ENCODE peak calls at places on chromosomes 13 and 19, in eight cellular contexts. H is non-pigmented ciliary epithelial cell; V is GM12865; W is activated T-helper 9 cell treated with anti-CD3 and anti-CD28 coated beads, Interleukin-2, amount 50 U/mL, for 16 hours; Q is Daoy; M is progenitor cell of endocrine pancreas; S is activated CD4-positive, CD25-positive, alpha-beta regulatory T cell treated with anti-CD3 and anti-CD28 coated beads, Interleukin-2, amount 50 U/mL, for 72 hours; O is adrenal gland. I is an unnamed sample.

GRCh38 chr19:46659151-46660007 is 1.6 kb downstream of the DACT3 start:
- DNase-seq in H (no peak), V (no peak), W (no peak), Q (peak), M (no peak), S (no peak), O (no peak), I (peak)

GRCh38 chr13:75850915-75851314 is 214.8 kb downstream of the LMO7 start:
- DNase-seq in H (no peak), V (no peak), W (no peak), Q (no peak), M (no peak), S (no peak), O (no peak), I (no peak)

GRCh38 chr13:87444135-87444534 is 227.0 kb upstream of the SLITRK5 start:
- DNase-seq in H (no peak), V (peak), W (no peak), Q (no peak), M (no peak), S (no peak), O (no peak), I (no peak)

GRCh38 chr13:67351915-67352314 is 121.8 kb upstream of the PCDH9 start:
- DNase-seq in H (no peak), V (no peak), W (no peak), Q (no peak), M (no peak), S (no peak), O (no peak), I (no peak)

GRCh38 chr13:45047394-45048328 is 58.3 kb downstream of the GPALPP1 start:
- DNase-seq in H (no peak), V (peak), W (peak), Q (peak), M (peak), S (peak), O (peak), I (peak)

GRCh38 chr19:51441410-51442390 is 16.6 kb downstream of the SIGLEC8 start:
- DNase-seq in H (no peak), V (peak), W (peak), Q (peak), M (no peak), S (peak), O (peak), I (peak)

GRCh38 chr13:74771964-74772363 is 637.8 kb upstream of the KLF12 start:
- DNase-seq in H (peak), V (no peak), W (no peak), Q (no peak), M (no peak), S (no peak), O (no peak), I (no peak)

GRCh38 chr13:43390101-43390500 is 366.7 kb downstream of the DNAJC15 start:
- DNase-seq in H (no peak), V (no peak), W (no peak), Q (no peak), M (no peak), S (no peak), O (no peak), I (no peak)

GRCh38 chr13:21735621-21736401 is 64.9 kb downstream of the FGF9 start:
- DNase-seq in H (no peak), V (no peak), W (no peak), Q (no peak), M (no peak), S (no peak), O (peak), I (no peak)

GRCh38 chr13:30743319-30744055 is 8.1 kb downstream of the ALOX5AP start:
- DNase-seq in H (peak), V (peak), W (no peak), Q (peak), M (no peak), S (no peak), O (peak), I (no peak)

GRCh38 chr19:50214699-50215543 is 11.5 kb downstream of the MYH14 start:
- DNase-seq in H (no peak), V (no peak), W (no peak), Q (no peak), M (peak), S (no peak), O (no peak), I (no peak)

GRCh38 chr19:3670796-3671679 is 29.2 kb downstream of the PIP5K1C start:
- DNase-seq in H (no peak), V (peak), W (no peak), Q (peak), M (no peak), S (peak), O (peak), I (no peak)

GRCh38 chr19:40831502-40832430 is 18.5 kb downstream of the CYP2A6 start:
- DNase-seq in H (peak), V (no peak), W (no peak), Q (peak), M (no peak), S (no peak), O (peak), I (no peak)

GRCh38 chr13:31775686-31776085 is 36.4 kb downstream of the RXFP2 start:
- DNase-seq in H (no peak), V (no peak), W (no peak), Q (no peak), M (no peak), S (no peak), O (no peak), I (no peak)

GRCh38 chr13:80436571-80437169 is 95.7 kb upstream of the SPRY2 start:
- DNase-seq in H (no peak), V (no peak), W (no peak), Q (no peak), M (no peak), S (no peak), O (no peak), I (no peak)

GRCh38 chr13:80105350-80105749 is 235.6 kb downstream of the SPRY2 start:
- DNase-seq in H (no peak), V (no peak), W (no peak), Q (no peak), M (no peak), S (no peak), O (no peak), I (no peak)

GRCh38 chr19:18683109-18683954 is at the start of gene CRTC1:
- DNase-seq in H (no peak), V (peak), W (peak), Q (peak), M (peak), S (peak), O (peak), I (peak)

GRCh38 chr19:16402076-16402475 is 69.7 kb downstream of the EPS15L1 start:
- DNase-seq in H (no peak), V (no peak), W (no peak), Q (no peak), M (no peak), S (no peak), O (no peak), I (no peak)

GRCh38 chr13:58018865-58019264 is 387.3 kb downstream of the PCDH17 start:
- DNase-seq in H (no peak), V (no peak), W (no peak), Q (no peak), M (no peak), S (no peak), O (no peak), I (no peak)

GRCh38 chr19:43984687-43985000 is 656 bp downstream of the ZNF155 start:
- DNase-seq in H (no peak), V (no peak), W (no peak), Q (no peak), M (no peak), S (no peak), O (peak), I (no peak)

GRCh38 chr13:41402695-41403511 is 54.4 kb upstream of the RGCC start:
- DNase-seq in H (no peak), V (no peak), W (no peak), Q (no peak), M (no peak), S (no peak), O (no peak), I (no peak)

GRCh38 chr19:55492362-55492944 is 4.2 kb downstream of the SSC5D start:
- DNase-seq in H (no peak), V (no peak), W (no peak), Q (no peak), M (no peak), S (no peak), O (no peak), I (no peak)